ENCODE peak calls at places on chromosomes 11 and 22, in five cellular contexts. C is ovary, F is bronchial epithelial cell, A is AG09309, U is pancreas. K is an unnamed sample.

GRCh38 chr11:125433454-125434121 is 62.5 kb downstream of the FEZ1 start:
- DNase-seq in C (peak), F (peak), A (no peak), U (no peak), K (no peak)

GRCh38 chr11:14908214-14908880 is 16.3 kb upstream of the CYP2R1 start:
- DNase-seq in C (no peak), F (peak), A (no peak), U (no peak), K (no peak)

GRCh38 chr11:68140496-68141246 is 19.5 kb upstream of the CHKA start:
- DNase-seq in C (peak), F (no peak), A (no peak), U (no peak), K (no peak)

GRCh38 chr11:114285599-114285998 is 10.6 kb upstream of the NNMT start:
- DNase-seq in C (no peak), F (peak), A (no peak), U (no peak), K (no peak)

GRCh38 chr11:78351979-78352731 is 65.5 kb downstream of the GAB2 start:
- DNase-seq in C (no peak), F (no peak), A (no peak), U (no peak), K (no peak)

GRCh38 chr11:45737056-45737455 is 67.9 kb upstream of the SLC35C1 start:
- DNase-seq in C (no peak), F (peak), A (peak), U (no peak), K (no peak)

GRCh38 chr11:2837096-2837601 is 48.4 kb downstream of the CDKN1C start:
- DNase-seq in C (no peak), F (peak), A (no peak), U (peak), K (no peak)

GRCh38 chr22:44172370-44173108 is 8.2 kb upstream of the PARVG start:
- DNase-seq in C (no peak), F (no peak), A (no peak), U (peak), K (no peak)

GRCh38 chr11:78654866-78655265 is 80.2 kb upstream of the NARS2 start:
- DNase-seq in C (no peak), F (no peak), A (no peak), U (no peak), K (no peak)

GRCh38 chr22:24553597-24554315 is 1.2 kb downstream of the GUCD1 start:
- DNase-seq in C (peak), F (no peak), A (no peak), U (no peak), K (no peak)

GRCh38 chr11:95608093-95608492 is 181.5 kb downstream of the FAM76B start:
- DNase-seq in C (no peak), F (no peak), A (no peak), U (no peak), K (no peak)

GRCh38 chr11:76674517-76675400 is 4.2 kb upstream of the LRRC32 start:
- DNase-seq in C (no peak), F (no peak), A (no peak), U (no peak), K (no peak)

GRCh38 chr11:114226283-114226859 is 69.8 kb upstream of the NNMT start:
- DNase-seq in C (no peak), F (no peak), A (no peak), U (no peak), K (no peak)

GRCh38 chr11:11531127-11531526 is 90.7 kb downstream of the GALNT18 start:
- DNase-seq in C (no peak), F (no peak), A (no peak), U (no peak), K (no peak)

GRCh38 chr11:57316017-57316416 is 8.7 kb downstream of the TNKS1BP1 start:
- DNase-seq in C (peak), F (no peak), A (no peak), U (no peak), K (no peak)

GRCh38 chr22:27636716-27637503 is 164.6 kb downstream of the MN1 start:
- DNase-seq in C (no peak), F (no peak), A (no peak), U (no peak), K (no peak)

GRCh38 chr11:68546555-68546954 is 86.0 kb downstream of the PPP6R3 start:
- DNase-seq in C (no peak), F (peak), A (no peak), U (no peak), K (no peak)

GRCh38 chr11:108559904-108560303 is 33.7 kb downstream of the EXPH5 start:
- DNase-seq in C (no peak), F (no peak), A (peak), U (no peak), K (peak)

GRCh38 chr11:30023037-30023436 is 6.2 kb upstream of the KCNA4 start:
- DNase-seq in C (no peak), F (no peak), A (no peak), U (no peak), K (no peak)

GRCh38 chr11:79232346-79232745 is 208.5 kb downstream of the TENM4 start:
- DNase-seq in C (no peak), F (no peak), A (no peak), U (no peak), K (no peak)

GRCh38 chr11:86574493-86575207 is 97.8 kb downstream of the ME3 start:
- DNase-seq in C (no peak), F (no peak), A (no peak), U (no peak), K (no peak)

GRCh38 chr22:21646608-21647590 is 4.8 kb downstream of the SDF2L1 start:
- DNase-seq in C (peak), F (peak), A (no peak), U (peak), K (no peak)

GRCh38 chr11:10806206-10806605 is 2.5 kb downstream of the EIF4G2 start:
- DNase-seq in C (no peak), F (no peak), A (no peak), U (no peak), K (no peak)

GRCh38 chr22:29268511-29269229 is 602 bp downstream of the EWSR1 start:
- DNase-seq in C (peak), F (peak), A (no peak), U (peak), K (no peak)

GRCh38 chr11:86726118-86726748 is 53.8 kb upstream of the ME3 start:
- DNase-seq in C (no peak), F (peak), A (no peak), U (no peak), K (no peak)

GRCh38 chr11:123431619-123432018 is 1.6 kb downstream of the GRAMD1B start:
- DNase-seq in C (no peak), F (peak), A (no peak), U (no peak), K (no peak)

GRCh38 chr11:34223021-34223813 is 117.8 kb downstream of the NAT10 start:
- DNase-seq in C (peak), F (no peak), A (peak), U (peak), K (peak)

GRCh38 chr11:120209750-120210650 is 832 bp upstream of the OAF start:
- DNase-seq in C (peak), F (no peak), A (no peak), U (no peak), K (no peak)

DNA sequence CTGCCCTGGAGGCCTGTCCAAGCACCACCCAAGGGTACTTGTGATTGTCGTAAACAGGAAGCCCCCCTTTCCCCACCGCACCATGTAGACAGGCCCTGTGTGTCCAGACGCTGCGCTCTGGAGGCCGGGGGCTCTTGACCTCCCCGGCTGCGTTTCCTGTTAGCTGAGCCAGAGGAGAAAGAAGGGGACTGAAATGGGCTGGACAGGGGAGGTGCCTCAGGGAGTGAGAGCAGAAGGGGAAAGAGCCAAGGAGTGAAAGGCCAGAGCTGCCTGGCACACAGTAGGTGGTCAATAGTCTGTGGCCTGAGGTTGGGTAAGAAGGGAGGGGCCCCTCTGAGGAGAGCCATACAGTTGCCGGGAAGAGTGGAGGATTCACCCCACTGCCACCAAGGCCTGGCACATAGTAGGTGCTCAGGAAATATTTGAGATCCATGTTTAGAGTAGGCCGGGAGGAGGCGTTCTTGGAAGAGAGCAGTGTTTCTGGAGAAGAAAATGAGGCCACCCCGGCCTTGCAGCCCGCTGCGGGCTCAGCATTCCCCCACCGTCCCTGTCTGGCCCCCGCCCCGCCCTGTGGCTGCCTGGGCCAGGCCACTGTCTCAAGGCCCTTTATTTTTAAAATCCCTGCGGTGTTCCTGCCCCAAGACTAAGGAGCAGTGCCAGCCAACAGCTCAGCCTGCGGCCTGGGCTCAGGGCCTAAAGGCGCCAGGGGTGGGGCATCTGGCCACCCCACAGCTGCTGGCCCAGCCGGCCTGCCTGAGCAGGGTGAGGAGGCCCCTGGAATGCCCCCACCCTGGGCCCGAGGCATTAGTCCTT is 13.6 kb upstream of the CDC42EP1 start:
- DNase-seq in C (peak), F (no peak), A (no peak), U (peak), K (no peak)
- TF ChIP-seq CTCF in C (no peak), F (no peak), A (peak), U (no peak), K (no peak)

GRCh38 chr11:122178795-122179194 is 62.8 kb upstream of the BLID start:
- DNase-seq in C (no peak), F (no peak), A (no peak), U (no peak), K (no peak)
- H3K4me3 ChIP-seq in C (no peak), F (no peak), A (peak), U (no peak), K (peak)

DNA sequence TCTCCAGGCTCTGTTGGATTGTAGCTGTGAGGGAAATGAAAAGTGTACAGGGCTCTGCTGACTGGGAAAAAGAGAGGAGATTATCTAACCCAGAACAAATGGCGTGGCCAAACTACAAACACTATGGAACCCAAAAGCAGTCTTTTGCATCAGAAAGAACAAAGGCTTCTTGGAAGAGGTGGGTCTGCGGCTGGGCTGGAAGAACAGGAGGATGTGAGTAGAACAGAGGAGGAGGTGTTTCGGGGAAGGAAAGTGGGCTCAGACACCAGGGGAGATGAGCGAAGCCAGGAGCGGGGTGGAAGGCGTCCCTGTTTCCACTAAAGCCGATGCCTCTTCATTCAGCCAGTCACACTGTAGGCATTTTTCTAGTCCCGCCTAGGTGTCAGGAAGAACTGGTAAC is 12.0 kb downstream of the OVOL1 start:
- DNase-seq in C (no peak), F (no peak), A (no peak), U (no peak), K (no peak)
- TF ChIP-seq CTCF in C (no peak), F (no peak), A (no peak), U (no peak), K (no peak)

DNA sequence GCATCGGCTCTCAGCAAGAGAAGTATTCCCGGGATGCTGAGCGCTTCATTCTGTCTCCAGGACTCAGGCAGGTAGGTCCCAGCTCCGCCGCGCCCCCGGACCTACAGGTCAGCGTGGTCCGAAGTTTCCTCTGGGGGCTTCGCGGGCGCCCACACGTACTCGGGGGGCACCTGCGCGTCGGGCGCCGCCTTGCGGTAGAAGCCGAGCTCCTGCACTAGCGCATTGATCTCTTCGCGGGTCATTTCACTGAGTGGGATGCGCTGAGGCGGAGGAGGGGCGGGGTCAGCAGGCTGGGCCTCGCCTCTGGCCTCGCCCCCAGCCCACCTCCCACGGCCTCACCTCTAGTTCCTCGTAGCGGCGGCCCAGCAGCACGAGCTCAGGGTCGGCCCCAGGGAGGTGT is 2.5 kb downstream of the SELENOM start:
- DNase-seq in C (no peak), F (no peak), A (no peak), U (peak), K (no peak)
- H3K4me3 ChIP-seq in C (peak), F (no peak), A (no peak), U (no peak), K (no peak)

GRCh38 chr11:97460091-97460490 is 1070.3 kb downstream of the JRKL start:
- DNase-seq in C (no peak), F (no peak), A (no peak), U (no peak), K (no peak)
- TF ChIP-seq CTCF in C (no peak), F (no peak), A (no peak), U (no peak), K (no peak)